ENCODE peak calls at places on chromosomes 7 and 10, in six cellular contexts. I is heart left ventricle, J is fibroblast of lung, E is RWPE1, S is neural crest cell, T is H9. F is an unnamed sample.

GRCh38 chr10:6033954-6034353 is 28.2 kb downstream of the IL2RA start:
- DNase-seq in I (no peak), J (peak), E (no peak), S (no peak), T (no peak), F (peak)

GRCh38 chr7:139393621-139394215 is 34.0 kb downstream of the LUC7L2 start:
- DNase-seq in I (no peak), J (peak), E (no peak), S (no peak), T (no peak), F (peak)

GRCh38 chr7:138752568-138753518 is 45.0 kb upstream of the TMEM213 start:
- DNase-seq in I (peak), J (peak), E (no peak), S (no peak), T (no peak), F (no peak)

GRCh38 chr10:62188021-62188616 is 80.5 kb downstream of the RTKN2 start:
- DNase-seq in I (no peak), J (no peak), E (no peak), S (no peak), T (no peak), F (no peak)

GRCh38 chr10:101014966-101015581 is 15.5 kb downstream of the LZTS2 start:
- DNase-seq in I (no peak), J (peak), E (peak), S (no peak), T (no peak), F (peak)

GRCh38 chr7:157947504-157947903 is 610.7 kb downstream of the DNAJB6 start:
- DNase-seq in I (no peak), J (no peak), E (no peak), S (no peak), T (no peak), F (no peak)

GRCh38 chr10:77456414-77456813 is 181.2 kb downstream of the KCNMA1 start:
- DNase-seq in I (no peak), J (no peak), E (no peak), S (no peak), T (no peak), F (no peak)

GRCh38 chr7:14858410-14858809 is 44.1 kb downstream of the DGKB start:
- DNase-seq in I (no peak), J (no peak), E (no peak), S (no peak), T (no peak), F (no peak)

GRCh38 chr7:27156508-27156898 is at the start of gene HOXA7:
- DNase-seq in I (no peak), J (no peak), E (no peak), S (no peak), T (peak), F (peak)

GRCh38 chr10:3902054-3902808 is 117.2 kb upstream of the KLF6 start:
- DNase-seq in I (no peak), J (peak), E (no peak), S (no peak), T (no peak), F (peak)

GRCh38 chr10:102870221-102870620 is 951 bp downstream of the AS3MT start:
- DNase-seq in I (no peak), J (no peak), E (no peak), S (no peak), T (peak), F (no peak)

DNA sequence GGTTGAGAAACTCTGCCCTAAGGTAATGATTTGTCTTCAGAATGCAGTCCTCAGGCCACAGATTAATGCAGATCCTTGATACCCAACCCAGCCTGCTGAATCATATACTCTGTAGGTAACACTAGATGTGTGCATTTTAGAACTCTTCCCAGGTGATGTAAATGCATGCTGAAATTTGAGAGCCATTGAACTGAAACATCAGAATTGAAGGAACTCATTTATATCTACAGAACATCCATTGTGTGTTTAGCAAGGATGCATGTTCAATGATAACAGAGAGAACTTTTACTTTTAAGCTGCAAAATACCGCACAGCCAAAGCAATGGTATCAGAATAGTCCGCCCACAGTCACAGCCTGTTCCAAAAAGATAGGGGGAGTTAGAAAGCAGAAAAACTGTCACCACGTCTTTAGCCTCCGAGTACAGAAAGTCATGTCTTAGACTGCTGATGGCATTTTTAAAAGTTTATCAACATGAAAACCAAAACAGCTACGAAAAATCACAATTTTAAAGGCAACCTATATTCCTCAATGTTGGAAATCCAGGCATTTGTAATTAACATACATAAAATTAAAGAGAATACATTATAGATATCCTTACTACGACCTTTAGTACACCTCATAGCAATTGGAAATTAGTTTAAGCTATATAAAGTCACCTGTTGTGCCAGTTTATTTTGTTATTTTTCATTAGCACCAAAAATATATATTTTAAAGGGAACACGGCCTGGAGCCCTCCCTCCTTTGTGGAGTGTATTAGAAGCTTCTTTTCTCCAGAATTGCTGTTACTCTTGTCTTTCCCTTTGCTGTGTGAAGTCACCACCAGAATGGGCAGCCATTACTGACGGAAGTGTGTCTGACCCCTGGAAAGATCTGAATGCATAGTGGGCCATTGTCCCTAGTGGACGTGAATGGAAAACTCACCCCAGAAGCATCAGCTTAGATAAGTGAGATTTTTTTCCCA is 65.8 kb upstream of the PRKAR2B start:
- DNase-seq in I (no peak), J (no peak), E (no peak), S (no peak), T (no peak), F (no peak)
- TF ChIP-seq CTCF in I (no peak), J (peak), E (no peak), S (no peak), T (no peak), F (no peak)

GRCh38 chr10:119689016-119689564 is 36.8 kb upstream of the INPP5F start:
- DNase-seq in I (no peak), J (no peak), E (no peak), S (no peak), T (no peak), F (no peak)

GRCh38 chr10:119686465-119687191 is 35.4 kb downstream of the BAG3 start:
- DNase-seq in I (peak), J (peak), E (peak), S (peak), T (peak), F (peak)

GRCh38 chr10:119687192-119688032 is 36.2 kb downstream of the BAG3 start:
- DNase-seq in I (no peak), J (peak), E (no peak), S (peak), T (peak), F (no peak)

GRCh38 chr10:119691726-119692125 is 34.1 kb upstream of the INPP5F start:
- DNase-seq in I (no peak), J (no peak), E (no peak), S (no peak), T (no peak), F (no peak)

GRCh38 chr10:119688033-119688508 is 36.9 kb downstream of the BAG3 start:
- DNase-seq in I (no peak), J (no peak), E (no peak), S (no peak), T (peak), F (no peak)
- TF ChIP-seq CTCF in I (no peak), J (no peak), E (no peak), S (no peak), T (peak), F (no peak)

GRCh38 chr10:114550756-114551290 is 107.3 kb downstream of the ABLIM1 start:
- DNase-seq in I (no peak), J (peak), E (no peak), S (no peak), T (no peak), F (peak)
- TF ChIP-seq CTCF in I (peak), J (peak), E (peak), S (peak), T (peak), F (peak)

DNA sequence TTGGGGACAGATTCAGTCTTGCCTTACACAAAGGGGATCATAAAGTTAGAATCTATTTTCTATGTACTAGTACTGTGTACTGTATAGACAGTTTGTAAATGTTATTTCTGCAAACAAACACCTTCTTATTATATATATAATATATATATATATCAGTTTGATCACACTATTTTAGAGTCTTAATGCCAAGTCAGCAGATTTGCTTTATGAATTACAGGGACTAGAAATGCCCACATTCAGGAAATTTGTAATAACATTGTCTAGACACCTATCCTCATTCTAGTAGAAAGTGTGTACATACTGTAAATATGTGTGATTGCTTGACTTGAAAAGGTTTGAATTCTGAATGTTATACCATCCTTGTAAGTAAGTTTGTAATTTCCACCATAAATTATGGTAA is 111.2 kb downstream of the NSUN6 start:
- DNase-seq in I (no peak), J (no peak), E (no peak), S (no peak), T (no peak), F (no peak)
- TF ChIP-seq CTCF in I (no peak), J (no peak), E (no peak), S (no peak), T (no peak), F (no peak)

GRCh38 chr7:106895246-106895864 is 30.3 kb downstream of the PIK3CG start:
- DNase-seq in I (no peak), J (no peak), E (no peak), S (no peak), T (no peak), F (no peak)

GRCh38 chr7:106888204-106888603 is 23.1 kb downstream of the PIK3CG start:
- DNase-seq in I (no peak), J (no peak), E (no peak), S (no peak), T (no peak), F (no peak)

GRCh38 chr7:106890952-106891351 is 25.9 kb downstream of the PIK3CG start:
- DNase-seq in I (no peak), J (no peak), E (no peak), S (no peak), T (no peak), F (no peak)

GRCh38 chr7:106893591-106893990 is 28.5 kb downstream of the PIK3CG start:
- DNase-seq in I (no peak), J (no peak), E (no peak), S (no peak), T (no peak), F (no peak)

GRCh38 chr7:106891545-106892410 is 26.7 kb downstream of the PIK3CG start:
- DNase-seq in I (no peak), J (no peak), E (no peak), S (no peak), T (peak), F (no peak)
- TF ChIP-seq CTCF in I (no peak), J (no peak), E (no peak), S (no peak), T (peak), F (no peak)

GRCh38 chr7:141027043-141027442 is 12.3 kb upstream of the MRPS33 start:
- DNase-seq in I (no peak), J (no peak), E (no peak), S (no peak), T (peak), F (no peak)
- TF ChIP-seq CTCF in I (no peak), J (no peak), E (no peak), S (no peak), T (peak), F (no peak)

DNA sequence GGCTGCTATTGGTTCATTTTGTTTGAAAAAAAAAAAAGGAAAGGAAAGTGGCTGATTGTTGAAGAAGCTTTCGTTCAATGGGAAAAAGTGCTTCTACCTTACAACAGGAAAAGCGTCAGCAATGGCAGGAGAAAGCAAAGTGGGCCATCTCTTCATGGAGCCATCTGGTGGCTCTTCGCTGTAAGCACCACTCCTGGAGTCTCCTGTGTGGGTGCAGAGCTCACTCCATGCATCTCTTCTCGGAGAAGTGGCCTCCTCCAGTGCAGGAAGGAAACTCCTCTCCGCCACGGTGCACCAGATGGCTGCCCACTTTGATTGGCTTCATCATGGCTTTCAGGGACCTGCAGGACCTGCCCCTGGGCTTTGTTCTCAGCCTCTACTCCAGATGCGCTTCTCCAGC is 250.9 kb downstream of the PTEN start:
- DNase-seq in I (peak), J (peak), E (peak), S (no peak), T (peak), F (no peak)
- TF ChIP-seq CTCF in I (peak), J (peak), E (no peak), S (peak), T (peak), F (peak)

GRCh38 chr7:24463474-24463873 is 109.8 kb upstream of the PALS2 start:
- DNase-seq in I (no peak), J (no peak), E (no peak), S (no peak), T (no peak), F (no peak)
- TF ChIP-seq CTCF in I (no peak), J (no peak), E (no peak), S (no peak), T (peak), F (no peak)

DNA sequence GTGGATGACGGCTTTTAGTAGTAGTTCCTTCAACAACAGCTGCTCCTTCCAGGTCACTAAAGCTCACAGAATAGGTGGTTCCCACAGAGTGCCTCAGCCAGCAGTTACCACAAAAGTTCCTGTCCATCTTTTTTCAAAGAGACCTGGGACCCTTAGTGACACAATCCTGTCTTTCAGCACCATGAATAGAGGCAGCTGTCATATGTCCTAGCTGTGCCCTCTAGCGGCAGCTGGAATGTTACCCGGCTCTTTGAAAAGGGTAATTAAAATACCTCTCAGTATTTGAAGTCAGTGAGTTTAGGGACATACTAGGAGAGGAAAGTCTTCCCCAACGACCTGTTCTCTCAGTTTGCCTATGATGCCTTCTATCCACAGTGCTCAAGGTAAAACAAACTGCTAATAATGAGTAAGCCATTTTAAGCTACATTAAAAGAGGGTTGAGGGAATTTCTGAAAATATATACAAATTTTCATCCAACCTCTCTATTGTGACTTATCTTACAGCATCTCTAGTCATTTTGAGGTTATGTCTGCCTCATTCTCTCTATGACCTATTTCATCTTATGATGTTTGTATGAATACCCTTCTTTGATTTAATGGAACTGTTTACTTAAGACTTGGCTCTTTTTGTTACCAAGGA is 290.8 kb downstream of the NXPH1 start:
- DNase-seq in I (no peak), J (no peak), E (peak), S (peak), T (peak), F (no peak)
- TF ChIP-seq CTCF in I (peak), J (no peak), E (peak), S (peak), T (peak), F (no peak)

GRCh38 chr7:151873402-151873965 is 3.4 kb downstream of the PRKAG2 start:
- DNase-seq in I (peak), J (no peak), E (no peak), S (no peak), T (no peak), F (no peak)
- TF ChIP-seq CTCF in I (no peak), J (no peak), E (no peak), S (no peak), T (no peak), F (no peak)